ENCODE peak calls at places on chromosome 1, in five cellular contexts. One of them, this sample, is unnamed.

GRCh38 chr1:154752273-154753030 is 117.6 kb downstream of the KCNN3 start:
- DNase-seq in AG20443: no peak
- DNase-seq in effector CD4-positive, alpha-beta T cell: no peak
- DNase-seq in body of pancreas: no peak
- DNase-seq in WTC11: no peak
- DNase-seq in this sample: no peak

GRCh38 chr1:165376811-165377153 is 20.3 kb upstream of the LMX1A start:
- DNase-seq in effector CD4-positive, alpha-beta T cell: no peak
- DNase-seq in AG20443: no peak
- DNase-seq in WTC11: no peak
- DNase-seq in body of pancreas: no peak
- DNase-seq in this sample: no peak

GRCh38 chr1:966603-967295 is 467 bp downstream of the PLEKHN1 start:
- DNase-seq in body of pancreas: peak; percentile 79
- DNase-seq in WTC11: peak; percentile 69
- DNase-seq in effector CD4-positive, alpha-beta T cell: peak; percentile 71
- DNase-seq in AG20443: peak; percentile 94
- DNase-seq in this sample: peak; percentile 80

GRCh38 chr1:239619190-239619589 is 232.8 kb downstream of the CHRM3 start:
- DNase-seq in effector CD4-positive, alpha-beta T cell: no peak
- DNase-seq in body of pancreas: no peak
- DNase-seq in AG20443: no peak
- DNase-seq in WTC11: no peak
- DNase-seq in this sample: no peak

GRCh38 chr1:31116022-31116421 is 50.5 kb upstream of the PUM1 start:
- DNase-seq in body of pancreas: no peak
- DNase-seq in WTC11: no peak
- DNase-seq in AG20443: no peak
- DNase-seq in effector CD4-positive, alpha-beta T cell: no peak
- DNase-seq in this sample: no peak

GRCh38 chr1:36400825-36401601 is 3.3 kb upstream of the LSM10 start:
- DNase-seq in WTC11: peak; percentile 94
- DNase-seq in body of pancreas: peak; percentile 47
- DNase-seq in AG20443: peak; percentile 95
- DNase-seq in effector CD4-positive, alpha-beta T cell: no peak
- DNase-seq in this sample: no peak

GRCh38 chr1:98104285-98104684 is 183.5 kb upstream of the DPYD start:
- DNase-seq in body of pancreas: no peak
- DNase-seq in AG20443: peak; percentile 67
- DNase-seq in WTC11: no peak
- DNase-seq in effector CD4-positive, alpha-beta T cell: no peak
- DNase-seq in this sample: no peak

GRCh38 chr1:158374864-158375263 is 21.2 kb downstream of the CD1E start:
- DNase-seq in AG20443: no peak
- DNase-seq in body of pancreas: no peak
- DNase-seq in WTC11: no peak
- DNase-seq in effector CD4-positive, alpha-beta T cell: no peak
- DNase-seq in this sample: no peak

This sample was measured in naive thymus-derived CD8-positive, alpha-beta T cell.